ENCODE peak calls at places on chromosomes 4 and X, in eight cellular contexts. Q is A549, H is WTC11, X is SK-N-SH, P is K562, N is H1, L is GM12878, Y is HepG2. K is an unnamed sample.

GRCh38 chrX:94107981-94108380 is 434.0 kb downstream of the FAM133A start:
- DNase-seq in Q (no peak), H (no peak), X (no peak), P (no peak), N (no peak), L (no peak), Y (no peak), K (no peak)

GRCh38 chr4:621296-622070 is 3.9 kb upstream of the PDE6B start:
- DNase-seq in Q (no peak), H (no peak), X (no peak), P (no peak), N (no peak), L (no peak), Y (no peak), K (no peak)

GRCh38 chrX:133657455-133657854 is 242.2 kb upstream of the GPC4 start:
- DNase-seq in Q (no peak), H (no peak), X (no peak), P (no peak), N (no peak), L (no peak), Y (no peak), K (no peak)

GRCh38 chrX:39669668-39670067 is 428.1 kb downstream of the BCOR start:
- DNase-seq in Q (no peak), H (no peak), X (no peak), P (no peak), N (no peak), L (no peak), Y (no peak), K (no peak)

GRCh38 chr4:113052379-113052951 is 3.0 kb downstream of the ANK2 start:
- DNase-seq in Q (no peak), H (no peak), X (no peak), P (no peak), N (no peak), L (peak; percentile 47), Y (no peak), K (peak; percentile 11)

GRCh38 chrX:1025413-1025812 is 187.0 kb downstream of the CRLF2 start:
- DNase-seq in Q (no peak), H (no peak), X (no peak), P (no peak), N (no peak), L (no peak), Y (no peak), K (no peak)

GRCh38 chr4:65461781-65462180 is 208.5 kb downstream of the EPHA5 start:
- DNase-seq in Q (no peak), H (no peak), X (no peak), P (no peak), N (no peak), L (no peak), Y (no peak), K (no peak)

GRCh38 chr4:130705023-130705422 is 1609.1 kb downstream of the C4orf33 start:
- DNase-seq in Q (no peak), H (no peak), X (peak; percentile 0), P (no peak), N (no peak), L (no peak), Y (no peak), K (no peak)

GRCh38 chr4:142095886-142096605 is 459.7 kb downstream of the IL15 start:
- DNase-seq in Q (peak; percentile 49), H (no peak), X (no peak), P (no peak), N (no peak), L (no peak), Y (no peak), K (peak; percentile 96)

GRCh38 chr4:100983426-100983825 is 363.9 kb downstream of the PPP3CA start:
- DNase-seq in Q (no peak), H (no peak), X (no peak), P (no peak), N (no peak), L (no peak), Y (no peak), K (no peak)

GRCh38 chrX:41384041-41384705 is 50.2 kb downstream of the DDX3X start:
- DNase-seq in Q (no peak), H (no peak), X (no peak), P (peak; percentile 57), N (no peak), L (no peak), Y (no peak), K (peak; percentile 86)

GRCh38 chr4:140156529-140157171 is 2.7 kb upstream of the MAML3 start:
- DNase-seq in Q (no peak), H (no peak), X (no peak), P (no peak), N (no peak), L (peak; percentile 24), Y (no peak), K (no peak)

GRCh38 chrX:13898084-13898483 is 81.2 kb upstream of the GPM6B start:
- DNase-seq in Q (no peak), H (peak; percentile 16), X (peak; percentile 11), P (no peak), N (no peak), L (peak; percentile 13), Y (no peak), K (peak; percentile 22)
- TF ChIP-seq USF2 in Q (no peak), H (no peak), X (no peak), P (no peak), N (no peak), L (no peak), Y (no peak), K (no peak)

DNA sequence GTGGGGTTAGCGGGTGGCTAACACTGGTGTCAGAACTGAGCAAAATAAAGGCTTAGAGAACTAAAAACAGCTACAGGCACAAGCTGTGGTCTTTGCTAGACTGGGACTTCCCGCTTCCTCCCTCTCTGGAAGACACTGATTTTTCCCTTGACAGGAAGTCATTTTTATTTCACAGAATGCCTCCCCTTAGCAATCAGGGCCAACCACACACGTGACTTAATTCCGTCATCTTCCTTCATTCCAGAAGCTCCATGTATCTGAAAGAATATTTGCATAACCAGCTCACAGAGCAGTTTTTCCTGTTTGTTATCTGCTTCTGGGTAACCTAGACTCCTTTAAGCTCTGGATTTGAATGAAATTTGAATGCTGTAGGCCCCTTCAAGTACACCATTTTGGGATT is 327.5 kb upstream of the FRG1 start:
- DNase-seq in Q (no peak), H (no peak), X (no peak), P (no peak), N (no peak), L (no peak), Y (no peak), K (no peak)
- TF ChIP-seq USF2 in Q (no peak), H (no peak), X (no peak), P (no peak), N (no peak), L (no peak), Y (no peak), K (no peak)

GRCh38 chr4:6763330-6763851 is 19.1 kb upstream of the KIAA0232 start:
- DNase-seq in Q (no peak), H (no peak), X (no peak), P (peak; percentile 52), N (no peak), L (no peak), Y (no peak), K (no peak)
- TF ChIP-seq USF2 in Q (no peak), H (no peak), X (no peak), P (no peak), N (no peak), L (no peak), Y (no peak), K (no peak)

DNA sequence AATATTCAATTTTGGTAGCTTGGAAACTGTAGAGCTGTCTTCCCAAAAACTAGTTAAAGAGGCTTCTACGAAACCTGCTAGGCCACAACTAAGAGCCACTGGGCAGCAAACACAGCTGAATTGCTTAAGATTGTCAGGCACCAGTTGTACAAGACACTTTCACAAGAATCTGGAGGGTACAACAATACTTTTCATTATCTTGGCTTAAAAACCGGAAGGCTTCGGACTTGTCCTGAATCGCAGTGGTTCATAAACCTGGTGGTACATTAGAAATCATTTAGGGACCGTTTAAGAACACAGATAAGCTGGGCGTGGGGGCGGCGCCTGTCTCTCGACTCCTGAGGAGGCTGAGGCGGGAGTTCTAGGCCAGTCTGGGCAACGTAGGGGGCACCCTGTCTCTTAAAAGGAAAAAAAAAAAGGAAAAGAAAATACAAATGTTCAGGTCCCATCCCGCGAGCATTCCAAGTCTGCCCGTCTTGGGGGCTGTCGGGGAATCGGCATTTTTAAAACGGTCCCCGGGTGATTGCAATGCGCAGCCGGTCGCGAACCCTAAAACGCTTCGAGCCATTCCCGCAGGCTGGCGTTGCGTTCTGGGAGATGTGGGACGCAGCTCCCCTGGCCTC is 763 bp downstream of the PYURF start:
- DNase-seq in Q (peak; percentile 18), H (peak; percentile 21), X (peak; percentile 45), P (peak; percentile 39), N (no peak), L (no peak), Y (peak; percentile 9), K (peak; percentile 33)
- TF ChIP-seq USF2 in Q (no peak), H (no peak), X (no peak), P (no peak), N (no peak), L (no peak), Y (no peak), K (no peak)

DNA sequence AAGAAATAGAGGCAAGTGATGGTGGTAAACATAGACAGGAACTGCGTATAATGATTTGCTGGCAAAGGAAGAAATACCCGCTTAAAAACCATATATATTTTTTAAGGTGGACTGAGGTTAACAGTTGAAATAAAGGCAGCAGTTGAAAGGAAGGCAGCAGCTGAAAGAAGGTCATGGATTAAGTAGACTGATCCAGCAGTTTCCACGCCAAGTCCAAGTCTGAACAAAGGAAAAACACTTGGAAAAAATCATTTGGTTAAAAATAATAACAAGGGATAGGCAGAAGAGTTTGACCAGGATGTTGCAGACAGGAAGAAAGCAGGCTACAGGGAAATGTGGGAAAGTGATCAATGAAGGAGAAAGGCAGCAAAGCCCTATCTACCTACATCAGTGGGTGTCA is 93.6 kb downstream of the AMELX start:
- DNase-seq in Q (no peak), H (no peak), X (no peak), P (no peak), N (no peak), L (no peak), Y (no peak), K (no peak)
- TF ChIP-seq USF2 in Q (no peak), H (no peak), X (no peak), P (no peak), N (no peak), L (no peak), Y (no peak), K (no peak)

GRCh38 chr4:147409350-147409749 is 71.5 kb upstream of the EDNRA start:
- DNase-seq in Q (no peak), H (no peak), X (no peak), P (no peak), N (no peak), L (no peak), Y (no peak), K (peak; percentile 57)
- TF ChIP-seq USF2 in Q (no peak), H (no peak), X (no peak), P (no peak), N (no peak), L (no peak), Y (no peak), K (no peak)

DNA sequence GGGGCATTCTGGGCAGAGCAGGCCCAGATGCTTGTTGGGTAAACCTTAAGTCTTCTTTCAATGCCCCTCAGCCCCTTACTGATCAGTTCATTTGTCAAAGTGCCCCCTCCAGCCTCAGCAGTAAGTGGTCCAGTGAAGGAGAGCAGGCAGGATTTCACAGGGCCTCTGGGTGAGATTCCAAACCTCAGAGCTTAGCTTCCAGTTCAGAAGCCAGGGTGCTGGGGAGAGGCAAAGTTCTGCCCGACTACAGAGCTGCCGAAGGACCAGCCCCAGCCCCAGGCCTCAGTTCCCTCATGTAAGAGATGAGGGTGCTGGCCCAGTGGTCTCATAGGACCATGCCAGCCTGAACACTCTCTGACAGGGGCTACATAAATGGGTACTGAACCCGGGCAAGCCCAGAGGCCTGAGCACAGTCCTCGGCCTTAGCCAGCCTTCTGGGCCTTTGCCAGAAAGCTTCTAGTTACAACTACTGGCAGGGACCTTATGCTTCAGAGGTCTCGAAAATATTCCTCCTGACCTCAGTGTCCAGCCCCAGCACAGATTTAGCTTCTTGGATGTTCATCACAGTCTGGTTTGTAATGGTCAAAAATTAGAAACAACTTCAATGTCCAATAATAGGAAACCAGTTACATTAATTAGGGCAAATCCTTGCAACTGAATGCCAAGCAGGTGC is 851 bp upstream of the RIPPLY1 start:
- DNase-seq in Q (no peak), H (no peak), X (no peak), P (no peak), N (no peak), L (no peak), Y (no peak), K (no peak)
- TF ChIP-seq USF2 in Q (no peak), H (no peak), X (no peak), P (no peak), N (no peak), L (no peak), Y (no peak), K (no peak)

K was measured in IMR-90.